ENCODE peak calls at places on chromosomes 16 and 17, in five cellular contexts. S is testis; J is EH; K is amniotic stem cell; A is stimulated activated effector memory CD8-positive, alpha-beta T cell treated with anti-CD3 and anti-CD28 coated beads, Interleukin-12 subunit alpha, Interleukin-12 subunit beta, amount 100 ng/mL, for 72 hours. D is an unnamed sample.

GRCh38 chr16:10571354-10571753 is 9.0 kb downstream of the EMP2 start:
- DNase-seq in S (no peak), J (no peak), K (no peak), A (no peak), D (no peak)

GRCh38 chr16:78137782-78138616 is 38.5 kb downstream of the WWOX start:
- DNase-seq in S (no peak), J (no peak), K (no peak), A (no peak), D (no peak)

GRCh38 chr17:2564876-2565275 is 28.6 kb upstream of the PAFAH1B1 start:
- DNase-seq in S (peak), J (peak), K (no peak), A (no peak), D (no peak)

GRCh38 chr16:20612551-20613470 is 36.6 kb upstream of the ACSM2B start:
- DNase-seq in S (peak), J (no peak), K (no peak), A (no peak), D (no peak)

GRCh38 chr17:13749566-13750235 is 148.0 kb upstream of the HS3ST3A1 start:
- DNase-seq in S (no peak), J (peak), K (no peak), A (no peak), D (no peak)

GRCh38 chr16:63289834-63290460 is 1253.7 kb upstream of the CDH8 start:
- DNase-seq in S (peak), J (no peak), K (no peak), A (no peak), D (peak)

GRCh38 chr17:32518856-32519768 is 32.3 kb downstream of the CDK5R1 start:
- DNase-seq in S (peak), J (peak), K (no peak), A (no peak), D (no peak)

GRCh38 chr16:69804283-69804682 is 42.2 kb downstream of the WWP2 start:
- DNase-seq in S (no peak), J (no peak), K (no peak), A (no peak), D (no peak)

GRCh38 chr16:75305364-75306101 is 54.1 kb upstream of the BCAR1 start:
- DNase-seq in S (peak), J (peak), K (peak), A (no peak), D (peak)

GRCh38 chr17:2137342-2138098 is 82.6 kb downstream of the HIC1 start:
- DNase-seq in S (no peak), J (peak), K (no peak), A (no peak), D (peak)

GRCh38 chr17:68085751-68086445 is 50.4 kb downstream of the KPNA2 start:
- DNase-seq in S (no peak), J (peak), K (no peak), A (no peak), D (no peak)

GRCh38 chr17:76145231-76146052 is 4.4 kb upstream of the FOXJ1 start:
- DNase-seq in S (no peak), J (no peak), K (no peak), A (no peak), D (no peak)

GRCh38 chr16:75193265-75193650 is 13.7 kb downstream of the CTRB2 start:
- DNase-seq in S (no peak), J (no peak), K (no peak), A (no peak), D (no peak)

GRCh38 chr17:14508156-14508555 is 207.3 kb downstream of the HS3ST3B1 start:
- DNase-seq in S (no peak), J (no peak), K (no peak), A (no peak), D (no peak)

GRCh38 chr16:80569440-80570105 is 28.8 kb downstream of the DYNLRB2 start:
- DNase-seq in S (no peak), J (peak), K (no peak), A (peak), D (no peak)

GRCh38 chr17:75511610-75512575 is 3.4 kb downstream of the CASKIN2 start:
- DNase-seq in S (no peak), J (peak), K (no peak), A (no peak), D (peak)

GRCh38 chr17:40122944-40123810 is 1.4 kb downstream of the MSL1 start:
- DNase-seq in S (peak), J (peak), K (no peak), A (no peak), D (peak)

GRCh38 chr17:67990909-67991308 is 5.4 kb downstream of the C17orf58 start:
- DNase-seq in S (no peak), J (no peak), K (no peak), A (no peak), D (no peak)

GRCh38 chr17:71423871-71424546 is 696.8 kb upstream of the SOX9 start:
- DNase-seq in S (no peak), J (peak), K (no peak), A (no peak), D (no peak)

GRCh38 chr16:27644165-27644564 is 94.2 kb downstream of the KATNIP start:
- DNase-seq in S (no peak), J (no peak), K (no peak), A (no peak), D (no peak)

GRCh38 chr16:49631521-49632041 is 224.3 kb downstream of the ZNF423 start:
- DNase-seq in S (no peak), J (peak), K (no peak), A (no peak), D (no peak)

GRCh38 chr16:49862694-49863093 is 6.8 kb upstream of the ZNF423 start:
- DNase-seq in S (no peak), J (no peak), K (no peak), A (no peak), D (no peak)

GRCh38 chr17:12940699-12941098 is 77.1 kb downstream of the ELAC2 start:
- DNase-seq in S (no peak), J (no peak), K (no peak), A (no peak), D (no peak)

GRCh38 chr17:55274371-55275255 is 9.9 kb downstream of the HLF start:
- DNase-seq in S (no peak), J (no peak), K (no peak), A (no peak), D (peak)

GRCh38 chr17:74016504-74016903 is 187.0 kb upstream of the RPL38 start:
- DNase-seq in S (no peak), J (no peak), K (no peak), A (no peak), D (no peak)